ENCODE peak calls at places on chromosome 12, in ten cellular contexts. Q is hepatic stellate cell; U is CD4-positive, CD25-positive, alpha-beta regulatory T cell; P is lower leg skin; Z is HCT116; V is heart right ventricle; O is NCI-H1092 treated with DMSO at 0.1 percent for 48 hours; J is iris pigment epithelial cell; T is PC-3; G is activated CD8-positive, alpha-beta memory T cell treated with anti-CD3 and anti-CD28 coated beads for 48 hours. I is an unnamed sample.

GRCh38 chr12:56469007-56469930 is 891 bp downstream of the SPRYD4 start:
- DNase-seq in T (peak; percentile 22), P (peak; percentile 32), Z (no peak), G (no peak), U (no peak), J (no peak), V (peak; percentile 26), O (no peak), Q (peak; percentile 17), I (no peak)

GRCh38 chr12:12450043-12450451 is 93.2 kb downstream of the BORCS5 start:
- DNase-seq in J (no peak), Q (no peak), T (no peak), G (no peak), O (no peak), Z (no peak), U (no peak), P (no peak), V (no peak), I (no peak)

GRCh38 chr12:11174022-11174421 is 3.0 kb downstream of the SMIM10L1 start:
- DNase-seq in G (no peak), V (no peak), Z (no peak), T (no peak), J (no peak), Q (no peak), O (no peak), U (no peak), P (no peak), I (no peak)

GRCh38 chr12:98227162-98227561 is 288.2 kb upstream of the TMPO start:
- DNase-seq in T (no peak), O (peak; percentile 18), Z (peak; percentile 7), Q (peak; percentile 3), U (peak; percentile 19), G (no peak), J (peak; percentile 27), P (no peak), V (no peak), I (no peak)

GRCh38 chr12:76666272-76666845 is 97.6 kb upstream of the ZDHHC17 start:
- DNase-seq in G (no peak), V (no peak), Q (no peak), T (no peak), P (no peak), U (no peak), Z (no peak), O (no peak), J (no peak), I (no peak)

GRCh38 chr12:50661300-50662120 is 102.4 kb upstream of the ATF1 start:
- DNase-seq in Q (no peak), O (no peak), V (no peak), G (no peak), U (no peak), Z (no peak), P (no peak), T (no peak), J (peak; percentile 36), I (no peak)

GRCh38 chr12:77796775-77797174 is 33.9 kb upstream of the NAV3 start:
- DNase-seq in O (no peak), Q (peak; percentile 5), P (no peak), T (peak; percentile 70), Z (no peak), V (no peak), U (no peak), G (no peak), J (peak; percentile 82), I (peak; percentile 34)

GRCh38 chr12:33192226-33192625 is 247.4 kb downstream of the SYT10 start:
- DNase-seq in T (peak; percentile 8), Q (no peak), P (no peak), O (no peak), Z (no peak), G (no peak), U (no peak), J (no peak), V (no peak), I (peak; percentile 5)

GRCh38 chr12:100794441-100795192 is at the start of gene ANO4:
- DNase-seq in Z (no peak), U (no peak), Q (no peak), O (peak; percentile 13), V (no peak), J (peak; percentile 42), T (no peak), G (no peak), P (no peak), I (no peak)

GRCh38 chr12:106030210-106031175 is 108.3 kb downstream of the NUAK1 start:
- DNase-seq in Q (peak; percentile 74), O (no peak), P (no peak), T (peak; percentile 93), J (peak; percentile 99), U (no peak), V (no peak), Z (no peak), G (no peak), I (peak; percentile 97)

GRCh38 chr12:118790578-118790977 is 190.8 kb upstream of the SRRM4 start:
- DNase-seq in P (no peak), O (no peak), G (no peak), Q (no peak), V (no peak), Z (no peak), T (no peak), U (no peak), J (no peak), I (no peak)

GRCh38 chr12:129938089-129938488 is 34.3 kb upstream of the TMEM132D start:
- DNase-seq in Z (no peak), P (no peak), G (no peak), V (no peak), T (no peak), U (no peak), Q (no peak), O (no peak), J (no peak), I (no peak)

GRCh38 chr12:1837541-1838206 is 17.3 kb downstream of the LRTM2 start:
- DNase-seq in V (no peak), Q (peak; percentile 51), T (peak; percentile 35), G (no peak), U (no peak), O (no peak), P (no peak), J (peak; percentile 65), Z (no peak), I (no peak)

GRCh38 chr12:75177997-75178396 is 31.6 kb downstream of the KCNC2 start:
- DNase-seq in Z (peak; percentile 86), G (no peak), U (no peak), O (no peak), V (no peak), J (peak; percentile 94), P (no peak), T (peak; percentile 92), Q (peak; percentile 29), I (peak; percentile 94)

GRCh38 chr12:81274619-81275018 is 196.7 kb downstream of the ACSS3 start:
- DNase-seq in J (no peak), G (no peak), U (no peak), V (no peak), T (no peak), O (no peak), Q (no peak), Z (no peak), P (no peak), I (peak; percentile 43)

GRCh38 chr12:9870311-9870866 is 1.2 kb upstream of the CLEC2B start:
- DNase-seq in U (peak; percentile 33), V (peak; percentile 8), T (peak; percentile 3), O (no peak), P (no peak), Z (no peak), G (no peak), J (peak; percentile 35), Q (peak; percentile 4), I (no peak)

GRCh38 chr12:113195598-113195997 is 10.1 kb downstream of the RITA1 start:
- DNase-seq in Q (no peak), O (no peak), T (no peak), U (no peak), V (no peak), J (no peak), Z (no peak), G (no peak), P (no peak), I (no peak)

GRCh38 chr12:130592641-130593040 is 123.5 kb downstream of the RIMBP2 start:
- DNase-seq in Z (no peak), P (no peak), J (no peak), T (no peak), V (no peak), U (no peak), Q (no peak), G (no peak), O (no peak), I (no peak)

GRCh38 chr12:82359115-82359478 is 768 bp downstream of the METTL25 start:
- DNase-seq in V (no peak), P (no peak), T (no peak), Z (no peak), J (peak; percentile 7), U (no peak), Q (no peak), O (peak; percentile 35), G (no peak), I (no peak)

GRCh38 chr12:119780786-119781434 is 96.2 kb downstream of the CIT start:
- DNase-seq in T (peak; percentile 91), P (peak; percentile 21), G (no peak), J (peak; percentile 53), Q (peak; percentile 44), O (no peak), U (no peak), Z (peak; percentile 39), V (peak; percentile 30), I (peak; percentile 5)

GRCh38 chr12:53214687-53215455 is 7.8 kb upstream of the ITGB7 start:
- DNase-seq in O (no peak), P (no peak), V (peak; percentile 93), U (no peak), Q (no peak), G (no peak), J (no peak), T (no peak), Z (no peak), I (no peak)

GRCh38 chr12:105939181-105939721 is 199.5 kb downstream of the NUAK1 start:
- DNase-seq in G (no peak), Q (no peak), J (no peak), V (no peak), P (no peak), Z (no peak), O (no peak), U (no peak), T (no peak), I (no peak)

GRCh38 chr12:61991663-61992062 is 268.5 kb upstream of the USP15 start:
- DNase-seq in Q (no peak), G (no peak), U (peak; percentile 16), T (no peak), V (no peak), P (no peak), J (no peak), O (no peak), Z (no peak), I (no peak)

GRCh38 chr12:105076098-105076497 is 8.2 kb downstream of the ALDH1L2 start:
- DNase-seq in V (no peak), J (peak; percentile 81), T (peak; percentile 25), O (no peak), Z (no peak), G (no peak), Q (no peak), U (no peak), P (no peak), I (peak; percentile 34)

GRCh38 chr12:5478081-5478706 is 46.3 kb downstream of the NTF3 start:
- DNase-seq in Z (no peak), J (peak; percentile 6), V (no peak), P (no peak), T (no peak), Q (no peak), G (no peak), O (no peak), U (no peak), I (no peak)

GRCh38 chr12:89263153-89263552 is 89.1 kb downstream of the DUSP6 start:
- DNase-seq in Q (no peak), J (no peak), G (no peak), O (no peak), U (no peak), P (no peak), V (no peak), Z (no peak), T (no peak), I (no peak)

GRCh38 chr12:43912851-43913250 is 77.0 kb downstream of the TMEM117 start:
- DNase-seq in Z (no peak), P (no peak), T (no peak), G (no peak), J (no peak), O (no peak), V (no peak), U (no peak), Q (no peak), I (no peak)

GRCh38 chr12:91387461-91388134 is 205.0 kb upstream of the DCN start:
- DNase-seq in Q (no peak), V (no peak), J (no peak), Z (no peak), U (no peak), P (no peak), G (no peak), T (no peak), O (no peak), I (no peak)